ENCODE peak calls at places on chromosomes 3 and 15, in five cellular contexts. O, L, K, N and C are unnamed samples. For H3K9me3, the result is how much of the 10 kb centered on the place peaks cover.

GRCh38 chr3:46693897-46694235 is 387 bp upstream of the ALS2CL start:
- DNase-seq in O (no peak), L (peak), K (no peak), N (peak), C (peak)

GRCh38 chr3:51718547-51719412 is 11.9 kb downstream of the GRM2 start:
- DNase-seq in O (no peak), L (no peak), K (peak), N (no peak), C (no peak)

GRCh38 chr15:77531191-77532000 is 101.3 kb downstream of the LINGO1 start:
- DNase-seq in O (no peak), L (no peak), K (no peak), N (peak), C (no peak)

GRCh38 chr3:66195347-66195783 is 25.4 kb upstream of the SLC25A26 start:
- DNase-seq in O (peak), L (peak), K (no peak), N (no peak), C (no peak)

GRCh38 chr15:60704717-60705116 is 225.8 kb upstream of the ICE2 start:
- DNase-seq in O (no peak), L (no peak), K (no peak), N (no peak), C (no peak)

GRCh38 chr15:59657635-59658125 is 365 bp upstream of the GTF2A2 start:
- DNase-seq in O (peak), L (peak), K (no peak), N (peak), C (no peak)

GRCh38 chr15:88613074-88613944 is 7.8 kb upstream of the AEN start:
- DNase-seq in O (no peak), L (no peak), K (no peak), N (no peak), C (no peak)

GRCh38 chr3:114152519-114153151 is 26.2 kb downstream of the DRD3 start:
- DNase-seq in O (peak), L (peak), K (peak), N (peak), C (peak)

GRCh38 chr15:96466548-96466947 is 136.0 kb downstream of the NR2F2 start:
- DNase-seq in O (no peak), L (no peak), K (no peak), N (no peak), C (no peak)

GRCh38 chr15:56367156-56367555 is 1.9 kb downstream of the TEX9 start:
- DNase-seq in O (no peak), L (no peak), K (no peak), N (no peak), C (no peak)

GRCh38 chr15:32849769-32850668 is 132.2 kb downstream of the GREM1 start:
- DNase-seq in O (no peak), L (no peak), K (peak), N (no peak), C (no peak)

GRCh38 chr15:38610748-38611147 is 46.1 kb upstream of the RASGRP1 start:
- DNase-seq in O (no peak), L (no peak), K (no peak), N (no peak), C (peak)

GRCh38 chr3:190533511-190534282 is 19.8 kb downstream of the IL1RAP start:
- DNase-seq in O (peak), L (peak), K (peak), N (no peak), C (no peak)

GRCh38 chr3:11002456-11002855 is 9.9 kb downstream of the SLC6A1 start:
- DNase-seq in O (no peak), L (no peak), K (no peak), N (no peak), C (no peak)

GRCh38 chr15:65634381-65634780 is 12.6 kb downstream of the SLC24A1 start:
- DNase-seq in O (no peak), L (no peak), K (no peak), N (no peak), C (no peak)

GRCh38 chr3:192514754-192515660 is 212.3 kb downstream of the FGF12 start:
- DNase-seq in O (no peak), L (peak), K (no peak), N (peak), C (no peak)

GRCh38 chr15:74127954-74128784 is 2.2 kb upstream of the ISLR2 start:
- DNase-seq in O (no peak), L (no peak), K (no peak), N (peak), C (no peak)

GRCh38 chr3:72997421-72997961 is 880 bp downstream of the PPP4R2 start:
- DNase-seq in O (no peak), L (no peak), K (no peak), N (no peak), C (peak)

GRCh38 chr3:112377418-112378071 is 44.6 kb downstream of the CD200 start:
- DNase-seq in O (no peak), L (no peak), K (no peak), N (no peak), C (no peak)

GRCh38 chr15:83747718-83748110 is 93.8 kb downstream of the ADAMTSL3 start:
- DNase-seq in O (no peak), L (no peak), K (no peak), N (no peak), C (no peak)

GRCh38 chr3:196225086-196225485 is 8.8 kb downstream of the SLC51A start:
- DNase-seq in O (no peak), L (no peak), K (no peak), N (no peak), C (no peak)

GRCh38 chr3:135989247-135989646 is 23.7 kb downstream of the PPP2R3A start:
- DNase-seq in O (no peak), L (no peak), K (no peak), N (no peak), C (no peak)

GRCh38 chr15:68407886-68408500 is 24.0 kb downstream of the ITGA11 start:
- DNase-seq in O (no peak), L (peak), K (no peak), N (peak), C (no peak)

GRCh38 chr3:61725851-61726333 is 164.5 kb downstream of the PTPRG start:
- DNase-seq in O (no peak), L (no peak), K (no peak), N (no peak), C (no peak)

GRCh38 chr3:12662593-12663310 is 1.2 kb downstream of the RAF1 start:
- DNase-seq in O (no peak), L (peak), K (no peak), N (peak), C (peak)

GRCh38 chr3:47571391-47572165 is 7.1 kb downstream of the CSPG5 start:
- DNase-seq in O (no peak), L (no peak), K (no peak), N (no peak), C (no peak)

GRCh38 chr3:115652738-115653137 is 29.4 kb downstream of the GAP43 start:
- DNase-seq in O (no peak), L (no peak), K (no peak), N (no peak), C (no peak)

GRCh38 chr3:39141211-39141995 is 12.0 kb downstream of the CSRNP1 start:
- DNase-seq in O (peak), L (peak), K (no peak), N (peak), C (no peak)

GRCh38 chr3:99808163-99808794 is 9.4 kb upstream of the CMSS1 start:
- DNase-seq in O (no peak), L (no peak), K (peak), N (no peak), C (peak)

DNA sequence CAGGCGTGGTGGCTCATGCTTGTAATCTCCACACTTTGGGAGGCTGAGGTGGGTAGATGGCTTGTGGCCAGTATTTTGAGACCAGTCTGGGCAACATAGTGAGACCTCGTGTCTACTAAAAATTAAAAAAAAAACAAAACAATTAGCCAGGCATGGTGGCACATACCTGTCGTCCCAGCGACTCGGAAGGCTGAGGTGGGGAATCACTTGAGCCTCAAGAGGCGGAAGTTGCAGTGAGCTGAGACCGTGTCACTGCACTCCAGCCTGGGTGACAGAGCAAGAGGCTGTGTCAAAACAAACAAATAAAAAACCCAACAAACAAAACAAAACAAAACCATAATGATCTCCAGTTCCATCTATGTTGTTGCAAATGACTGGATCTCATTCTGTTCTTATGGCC is 341.3 kb upstream of the CFAP20DC start:
- DNase-seq in O (no peak), L (no peak), K (no peak), N (no peak), C (no peak)
- H3K27ac ChIP-seq in O (no peak), L (no peak), K (no peak), N (no peak), C (no peak)

GRCh38 chr15:58117619-58118018 is 20.6 kb upstream of the AQP9 start:
- DNase-seq in O (no peak), L (no peak), K (no peak), N (no peak), C (no peak)
- H3K4me3 ChIP-seq in O (no peak), L (no peak), K (no peak), N (no peak), C (no peak)

DNA sequence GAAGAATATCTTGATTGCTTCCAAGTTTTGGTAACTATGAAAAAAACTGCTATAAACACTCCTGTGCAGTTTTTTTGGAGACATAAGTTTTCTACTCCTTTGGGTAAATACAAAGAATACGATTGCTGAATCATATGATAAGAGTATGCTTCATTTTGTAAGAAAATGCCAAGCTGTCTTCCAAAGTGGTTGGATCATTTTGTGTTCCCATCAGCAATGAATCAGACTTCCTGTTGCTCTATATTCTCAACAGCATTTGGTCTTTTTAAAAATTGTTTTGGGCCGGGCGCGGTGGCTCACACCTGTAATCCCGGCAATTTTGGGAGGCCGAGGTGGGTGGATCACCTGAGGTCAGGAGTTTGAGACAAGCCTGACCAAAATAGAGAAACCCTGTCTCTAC is 14.5 kb downstream of the BTD start:
- DNase-seq in O (no peak), L (no peak), K (no peak), N (no peak), C (no peak)
- H3K9me3 ChIP-seq in O (under half), L (under half), K (under half), N (under half), C (under half)

DNA sequence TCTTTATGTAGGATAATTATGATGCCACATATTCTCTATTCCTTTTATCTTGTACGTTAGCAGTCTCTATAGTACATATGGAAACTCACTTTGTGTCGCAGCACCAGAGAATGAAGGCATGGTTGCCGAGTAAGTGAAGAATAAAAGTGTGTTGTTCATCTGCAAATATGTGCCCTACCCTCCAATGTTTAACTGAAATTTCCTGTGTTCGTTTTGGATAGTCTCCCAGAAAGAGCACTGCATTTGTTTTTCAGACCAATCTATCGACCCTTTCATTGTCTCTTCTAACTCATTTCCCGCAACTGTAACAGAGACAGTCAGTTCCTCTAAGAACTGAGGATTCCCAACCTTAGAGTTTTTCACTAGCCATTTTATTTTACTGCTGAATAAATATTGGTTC is 592.9 kb downstream of the TUSC7 start:
- DNase-seq in O (no peak), L (no peak), K (no peak), N (no peak), C (no peak)
- H3K27ac ChIP-seq in O (no peak), L (no peak), K (no peak), N (no peak), C (no peak)

DNA sequence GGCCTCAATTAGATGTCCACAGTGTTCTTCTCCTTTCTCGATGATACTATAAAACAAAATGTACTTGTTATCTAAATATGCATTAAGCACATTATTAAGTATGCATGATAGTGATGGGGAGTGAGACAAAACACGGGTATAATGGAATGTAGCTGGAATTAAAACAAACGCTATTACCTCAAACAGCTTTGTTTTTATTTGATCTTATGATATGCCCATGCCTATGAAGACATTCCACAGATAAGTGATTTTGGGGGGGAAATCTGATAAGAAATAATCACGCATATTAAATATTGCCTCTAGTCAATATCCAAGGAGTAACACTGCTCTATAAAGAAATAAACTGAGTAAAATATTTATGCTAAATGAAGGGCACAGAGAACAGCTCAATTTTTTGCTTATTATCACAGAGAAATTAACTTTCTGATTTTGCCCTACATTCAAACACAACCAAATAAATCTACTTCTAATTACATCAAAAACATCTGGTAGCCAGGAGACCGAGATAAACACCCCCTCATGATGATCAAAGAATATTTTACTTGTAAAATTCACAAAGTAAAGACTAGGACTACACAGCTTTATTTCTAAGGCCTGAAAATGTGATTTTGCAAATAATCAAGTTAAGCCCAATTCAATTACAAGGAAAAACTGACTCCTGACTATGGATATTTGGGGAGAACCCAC is 1.9 kb downstream of the COX17 start:
- DNase-seq in O (no peak), L (no peak), K (no peak), N (no peak), C (no peak)
- H3K4me3 ChIP-seq in O (no peak), L (peak), K (no peak), N (peak), C (no peak)

DNA sequence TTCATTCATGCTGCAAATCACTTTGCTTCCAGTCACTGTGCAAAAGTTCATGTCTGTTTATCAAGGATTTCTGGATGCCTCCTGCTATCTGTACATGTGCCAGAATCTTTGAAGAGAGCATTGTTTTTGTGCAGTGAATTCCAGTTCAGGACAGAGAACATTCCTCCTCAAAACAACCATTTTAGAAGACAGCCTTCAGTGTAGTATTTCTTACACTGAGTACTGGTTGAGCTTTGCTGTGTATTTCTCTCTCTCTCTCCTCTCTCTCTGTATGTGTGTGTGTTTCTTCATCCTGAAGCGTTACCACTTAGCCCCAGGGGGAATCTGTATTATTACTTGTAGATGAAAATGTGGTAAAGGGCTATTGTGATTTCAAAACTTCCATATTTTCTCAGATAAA is 123.8 kb upstream of the CHL1 start:
- DNase-seq in O (no peak), L (no peak), K (no peak), N (no peak), C (no peak)
- H3K9me3 ChIP-seq in O (under half), L (under half), K (under half), N (under half), C (under half)